ENCODE peak calls at places on chromosome 7, in five cellular contexts. N, L, U, H and R are unnamed samples.

GRCh38 chr7:46626261-46627037 is 705.4 kb upstream of the IGFBP3 start:
- DNase-seq in U (no peak), H (no peak), N (no peak), L (no peak), R (no peak)

GRCh38 chr7:98341106-98341505 is 59.6 kb downstream of the BRI3 start:
- DNase-seq in L (no peak), U (peak), N (no peak), H (peak), R (no peak)

GRCh38 chr7:30618961-30619360 is 24.3 kb downstream of the GARS1 start:
- DNase-seq in L (no peak), U (no peak), H (no peak), N (no peak), R (no peak)

GRCh38 chr7:147858421-147858820 is 732.1 kb upstream of the C7orf33 start:
- DNase-seq in N (no peak), H (no peak), L (no peak), U (no peak), R (no peak)

GRCh38 chr7:68245688-68246087 is 1249.1 kb downstream of the TYW1 start:
- DNase-seq in H (no peak), N (no peak), L (no peak), U (no peak), R (no peak)

GRCh38 chr7:70557281-70557680 is 574.7 kb upstream of the GALNT17 start:
- DNase-seq in L (no peak), H (no peak), U (no peak), N (no peak), R (no peak)

GRCh38 chr7:87599336-87599735 is 1.3 kb downstream of the ABCB1 start:
- DNase-seq in H (no peak), N (no peak), L (peak), U (no peak), R (no peak)

GRCh38 chr7:44988718-44989117 is 9.9 kb upstream of the MYO1G start:
- DNase-seq in L (no peak), H (no peak), N (no peak), U (no peak), R (no peak)

GRCh38 chr7:29970158-29970557 is 19.4 kb downstream of the SCRN1 start:
- DNase-seq in N (no peak), U (no peak), L (no peak), H (no peak), R (no peak)

GRCh38 chr7:95213809-95214492 is 110.4 kb downstream of the PON1 start:
- DNase-seq in L (no peak), N (peak), U (peak), H (peak), R (no peak)

GRCh38 chr7:134122980-134123379 is 4.2 kb upstream of the LRGUK start:
- DNase-seq in H (no peak), N (no peak), L (no peak), U (no peak), R (no peak)

GRCh38 chr7:18154707-18155106 is 127.1 kb upstream of the PRPS1L1 start:
- DNase-seq in N (no peak), H (no peak), U (no peak), L (no peak), R (no peak)

GRCh38 chr7:18153183-18153748 is 125.6 kb upstream of the PRPS1L1 start:
- DNase-seq in H (no peak), N (no peak), L (no peak), U (no peak), R (no peak)

DNA sequence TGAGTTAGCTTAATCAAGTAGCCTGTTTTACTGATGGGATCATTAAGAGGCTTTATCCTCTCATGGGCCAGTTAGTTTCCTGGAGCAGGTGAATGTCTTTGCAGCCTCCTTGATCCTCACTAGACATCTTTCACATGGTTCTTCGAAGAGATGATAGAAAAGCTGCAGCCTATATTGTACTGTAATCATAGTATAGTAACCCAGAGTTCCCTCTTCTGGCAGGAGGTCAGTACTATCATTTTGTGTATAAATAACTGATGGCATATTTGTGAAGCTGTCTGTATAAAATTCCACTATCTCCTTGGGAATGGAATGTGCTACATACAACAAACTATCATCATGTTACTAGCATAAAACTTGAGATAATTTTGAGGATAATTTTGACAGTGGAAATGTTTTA is 123.8 kb upstream of the PRPS1L1 start:
- DNase-seq in N (no peak), L (no peak), U (no peak), H (no peak), R (no peak)
- TF ChIP-seq CTCF in N (peak), L (no peak), U (no peak), H (no peak), R (no peak)

GRCh38 chr7:2148814-2149213 is 83.9 kb downstream of the MAD1L1 start:
- DNase-seq in L (no peak), N (no peak), H (no peak), U (no peak), R (no peak)

GRCh38 chr7:2149672-2150444 is 82.9 kb downstream of the MAD1L1 start:
- DNase-seq in H (no peak), U (no peak), N (no peak), L (no peak), R (no peak)

GRCh38 chr7:2145835-2146580 is 86.7 kb downstream of the MAD1L1 start:
- DNase-seq in U (no peak), N (no peak), L (no peak), H (no peak), R (no peak)

GRCh38 chr7:2146676-2147472 is 85.9 kb downstream of the MAD1L1 start:
- DNase-seq in U (no peak), N (no peak), H (no peak), L (no peak), R (no peak)

DNA sequence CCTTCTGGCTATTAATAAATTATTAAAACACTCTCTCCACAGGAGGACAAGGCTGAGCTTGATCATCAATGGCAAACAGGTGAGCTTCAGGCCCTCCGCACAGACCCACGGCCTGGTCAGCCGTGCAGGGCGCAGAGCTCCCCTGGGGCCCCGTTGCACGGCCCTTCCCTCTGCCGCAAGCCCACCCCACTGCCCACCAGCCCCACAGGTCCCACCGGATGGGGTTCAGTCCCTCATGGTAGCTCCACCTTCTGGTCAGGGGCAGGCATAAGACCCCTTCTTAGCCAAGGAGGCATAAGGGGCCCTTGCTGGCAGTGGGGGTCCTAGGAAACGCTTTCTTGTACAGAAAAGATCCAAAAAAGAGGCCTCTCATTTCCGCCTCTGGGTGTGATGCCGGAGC is 84.6 kb downstream of the MAD1L1 start:
- DNase-seq in U (no peak), N (no peak), H (no peak), L (no peak), R (no peak)
- TF ChIP-seq CTCF in U (no peak), N (peak), H (no peak), L (no peak), R (no peak)

GRCh38 chr7:20776942-20777341 is 9.7 kb downstream of the SP8 start:
- DNase-seq in U (no peak), N (no peak), H (no peak), L (no peak), R (no peak)

GRCh38 chr7:20779041-20779440 is 7.6 kb downstream of the SP8 start:
- DNase-seq in H (no peak), L (no peak), U (no peak), N (no peak), R (no peak)

GRCh38 chr7:20776214-20776875 is 10.3 kb downstream of the SP8 start:
- DNase-seq in L (no peak), N (no peak), H (no peak), U (no peak), R (peak)

GRCh38 chr7:20777377-20778062 is 9.2 kb downstream of the SP8 start:
- DNase-seq in U (no peak), H (no peak), N (no peak), L (no peak), R (no peak)

DNA sequence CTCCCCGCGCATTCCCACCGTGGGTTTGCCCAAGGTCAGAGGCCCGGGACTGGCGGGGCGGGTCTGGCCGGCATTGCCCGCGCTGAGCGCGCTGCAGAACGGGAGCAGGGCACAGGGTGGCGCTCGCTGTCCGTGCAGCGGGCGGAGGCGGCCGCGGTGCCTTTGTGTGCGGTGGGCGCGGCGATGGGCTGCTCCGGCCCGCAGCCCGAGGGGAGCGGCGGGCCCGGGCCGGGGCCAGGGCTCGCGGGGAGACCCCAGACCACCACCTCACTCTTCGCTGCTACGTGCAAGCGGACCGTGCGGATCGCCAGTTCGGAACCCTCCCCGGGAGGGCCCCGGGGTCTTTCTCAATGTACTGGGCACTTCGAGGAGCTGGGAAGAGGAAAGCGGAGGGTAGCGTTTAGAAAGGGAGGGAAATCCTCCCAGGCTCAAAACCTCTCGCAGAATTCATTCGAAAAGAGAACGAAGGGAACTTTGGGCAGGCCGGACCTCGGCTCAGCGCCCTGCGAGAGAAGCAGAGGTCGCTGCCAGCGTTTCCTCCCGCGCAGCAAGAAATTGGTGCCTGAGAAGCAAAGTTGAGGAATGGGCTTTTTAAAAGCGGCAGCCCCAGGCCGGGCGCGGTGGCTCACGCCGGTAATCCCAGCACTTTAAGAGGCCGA is 8.5 kb downstream of the SP8 start:
- DNase-seq in L (peak), U (no peak), H (no peak), N (no peak), R (peak)
- TF ChIP-seq CTCF in L (peak), U (peak), H (peak), N (peak), R (peak)

DNA sequence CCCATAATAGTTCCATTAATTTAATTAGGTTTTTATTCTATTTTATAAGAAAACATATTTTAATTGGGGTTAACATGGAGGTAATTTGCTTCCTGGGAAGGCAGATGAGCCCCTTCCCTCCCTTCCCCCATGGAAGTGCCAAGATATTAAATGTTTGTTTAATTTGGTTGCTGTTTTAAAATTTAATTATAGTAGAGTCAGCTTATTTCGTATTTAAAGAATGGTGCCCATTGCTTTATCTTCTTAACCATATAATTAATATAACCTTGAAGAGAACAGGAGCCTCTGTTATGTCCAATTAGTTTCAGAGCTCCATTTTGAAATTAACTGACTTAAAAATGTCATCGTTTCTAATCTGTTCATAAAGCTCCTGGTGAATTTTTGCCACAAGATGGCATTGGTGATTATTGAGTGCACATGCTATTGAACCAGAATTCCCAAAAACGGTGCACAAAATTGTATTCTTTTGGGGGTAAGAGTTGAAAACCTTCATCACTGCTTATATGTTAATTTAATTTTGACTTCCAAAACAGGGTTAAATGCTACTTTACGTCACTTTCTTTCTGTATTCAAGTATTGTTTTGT is 26.0 kb downstream of the KLHDC10 start:
- DNase-seq in L (no peak), U (peak), N (no peak), H (peak), R (no peak)
- TF ChIP-seq CTCF in L (no peak), U (peak), N (peak), H (peak), R (no peak)

DNA sequence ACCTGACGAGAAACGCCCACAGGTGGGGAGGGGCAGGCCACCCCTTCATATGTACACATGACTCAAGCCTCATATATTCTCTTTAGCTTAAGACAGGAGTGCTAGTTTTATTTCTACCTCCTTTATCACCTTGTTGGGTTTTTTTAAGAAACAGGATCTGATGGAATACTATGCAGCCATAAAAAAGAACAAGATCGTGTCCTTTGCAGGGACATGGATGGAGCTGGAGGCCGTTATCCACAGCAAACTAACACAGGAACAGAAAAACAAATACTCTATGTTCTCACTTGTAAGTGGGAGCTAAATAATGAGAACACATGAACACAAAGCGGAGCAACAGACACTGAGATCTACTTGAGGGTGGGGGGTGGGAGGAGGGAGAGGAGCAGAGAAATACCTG is 11.2 kb upstream of the HUS1 start:
- DNase-seq in L (no peak), N (no peak), U (no peak), H (no peak), R (no peak)
- TF ChIP-seq CTCF in L (no peak), N (no peak), U (no peak), H (no peak), R (no peak)

GRCh38 chr7:4801839-4802231 is 26.4 kb downstream of the AP5Z1 start:
- DNase-seq in H (no peak), N (no peak), U (no peak), L (no peak), R (no peak)
- TF ChIP-seq CTCF in H (no peak), N (no peak), U (no peak), L (no peak), R (no peak)

DNA sequence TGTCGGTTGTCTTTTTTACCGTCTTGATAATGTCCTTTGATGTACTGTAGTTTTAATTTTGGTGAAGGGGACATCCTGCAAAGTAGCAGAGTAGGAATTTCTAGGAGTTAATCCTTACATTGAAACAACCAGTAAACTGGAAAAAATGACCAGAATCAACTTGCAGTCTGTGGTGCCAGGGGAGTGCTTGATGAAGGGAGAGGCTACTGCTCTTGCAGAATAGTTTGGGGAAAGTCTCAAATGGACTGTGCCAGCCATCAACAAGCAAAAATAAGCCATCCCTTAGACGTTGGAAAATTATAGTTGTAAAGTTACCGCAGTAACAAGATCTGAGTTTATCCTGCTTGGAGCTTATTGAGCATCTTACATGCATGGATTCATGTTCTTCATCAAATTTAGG is 32.4 kb downstream of the TRIM24 start:
- DNase-seq in U (no peak), L (no peak), N (no peak), H (no peak), R (no peak)
- TF ChIP-seq CTCF in U (no peak), L (no peak), N (no peak), H (no peak), R (no peak)

DNA sequence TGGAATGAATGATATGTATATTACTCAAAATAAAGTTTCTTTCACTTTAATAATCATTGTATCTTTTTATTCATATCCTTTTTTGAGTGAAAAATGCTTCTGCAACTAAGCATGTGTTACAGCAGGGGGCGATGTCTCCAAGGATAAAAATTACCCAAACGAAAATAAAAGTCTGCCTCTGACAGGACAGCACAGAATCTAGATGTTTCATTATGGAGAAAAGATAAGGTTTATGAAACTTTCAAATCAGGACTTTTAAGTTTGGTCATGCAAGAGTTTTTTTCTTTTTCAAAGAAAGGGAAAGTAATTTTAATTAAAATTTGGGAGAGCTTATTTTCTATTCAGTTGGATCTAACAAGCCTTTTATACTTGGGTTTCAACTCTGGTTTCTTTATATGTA is 48.4 kb downstream of the TES start:
- DNase-seq in H (peak), L (no peak), U (peak), N (peak), R (peak)
- TF ChIP-seq CTCF in H (peak), L (peak), U (peak), N (peak), R (peak)

DNA sequence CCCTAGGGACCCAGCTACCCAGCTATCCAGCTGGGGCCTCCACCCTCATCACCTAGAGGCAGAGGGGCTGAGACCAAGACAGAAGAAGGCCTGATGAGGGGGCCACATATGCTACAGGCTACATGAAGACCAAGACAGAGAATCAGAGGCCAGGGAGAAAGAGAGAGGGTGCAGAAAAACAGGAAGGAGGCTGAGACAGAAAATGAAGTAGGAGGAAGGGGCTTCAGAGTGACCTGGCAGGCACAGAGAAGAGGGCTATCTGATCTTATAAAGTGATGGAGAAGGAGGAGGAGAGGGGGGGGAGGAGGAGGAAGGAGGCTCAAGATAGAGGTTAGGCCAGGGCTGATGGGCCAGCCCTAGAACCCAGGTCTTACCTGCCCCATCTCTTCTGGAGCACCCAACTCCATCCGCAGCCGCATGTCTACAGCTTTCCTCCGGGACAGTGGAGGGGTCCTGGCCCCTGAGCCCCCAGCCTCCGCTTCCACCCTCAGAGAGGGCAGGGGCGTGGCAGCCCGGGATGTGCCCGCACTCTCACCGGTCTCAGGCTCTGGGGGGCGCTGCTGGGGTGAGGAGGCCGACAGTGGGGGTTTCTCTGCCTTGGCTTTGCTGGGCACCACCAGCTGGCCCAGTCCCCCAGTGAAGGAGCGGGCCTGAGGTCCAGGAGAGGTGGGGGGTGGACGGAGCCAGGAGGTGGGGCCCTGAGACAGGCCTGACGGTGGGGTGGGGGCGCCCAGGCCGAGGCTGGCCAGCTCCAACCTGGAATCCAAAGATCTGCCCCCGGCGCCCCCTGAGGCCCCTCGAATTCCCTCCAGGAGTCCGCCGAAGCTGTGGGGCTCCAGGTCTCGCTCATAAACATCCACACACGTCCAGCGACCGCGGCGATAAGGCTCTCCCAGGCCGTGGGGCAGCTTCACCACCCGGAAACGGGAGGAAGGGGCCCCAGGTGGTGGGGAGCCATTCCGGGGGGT is 1.8 kb downstream of the TSC22D4 start:
- DNase-seq in H (no peak), U (no peak), N (no peak), L (peak), R (no peak)
- TF ChIP-seq CTCF in H (peak), U (peak), N (peak), L (peak), R (no peak)

GRCh38 chr7:116942503-116942902 is 10.8 kb upstream of the ST7 start:
- DNase-seq in N (no peak), H (no peak), U (no peak), L (no peak), R (no peak)
- TF ChIP-seq CTCF in N (no peak), H (no peak), U (no peak), L (no peak), R (no peak)